ENCODE peak calls at places on chromosomes 11 and 22, in nine cellular contexts. One of them, this sample, is unnamed.

GRCh38 chr22:22025320-22026156 is 43.0 kb upstream of the TOP3B start:
- DNase-seq in activated CD8-positive, alpha-beta memory T cell treated with anti-CD3 and anti-CD28 coated beads, Interleukin-2, amount 50 U/mL, for 4 hours: no peak
- DNase-seq in endothelial cell: no peak
- DNase-seq in stimulated activated CD4-positive, alpha-beta T cell treated with anti-CD3 and anti-CD28 coated beads, Interleukin-1b, Interleukin-23, amount 100 ng/mL, for 4 hours: no peak
- DNase-seq in germinal center: peak
- DNase-seq in stimulated activated effector memory CD8-positive, alpha-beta T cell treated with anti-CD3 and anti-CD28 coated beads, Interleukin-12 subunit alpha, Interleukin-12 subunit beta, amount 100 ng/mL, for 72 hours: no peak
- DNase-seq in left lobe of liver: no peak
- DNase-seq in progenitor cell of endocrine pancreas: no peak
- DNase-seq in cardiac muscle cell: no peak
- DNase-seq in this sample: no peak

GRCh38 chr11:45933131-45933821 is 10.8 kb downstream of the LARGE2 start:
- DNase-seq in activated CD8-positive, alpha-beta memory T cell treated with anti-CD3 and anti-CD28 coated beads, Interleukin-2, amount 50 U/mL, for 4 hours: no peak
- DNase-seq in endothelial cell: no peak
- DNase-seq in stimulated activated CD4-positive, alpha-beta T cell treated with anti-CD3 and anti-CD28 coated beads, Interleukin-1b, Interleukin-23, amount 100 ng/mL, for 4 hours: no peak
- DNase-seq in germinal center: peak
- DNase-seq in stimulated activated effector memory CD8-positive, alpha-beta T cell treated with anti-CD3 and anti-CD28 coated beads, Interleukin-12 subunit alpha, Interleukin-12 subunit beta, amount 100 ng/mL, for 72 hours: no peak
- DNase-seq in left lobe of liver: peak
- DNase-seq in progenitor cell of endocrine pancreas: no peak
- DNase-seq in cardiac muscle cell: no peak
- DNase-seq in this sample: no peak

GRCh38 chr22:36144886-36145541 is 15.5 kb downstream of the APOL3 start:
- DNase-seq in activated CD8-positive, alpha-beta memory T cell treated with anti-CD3 and anti-CD28 coated beads, Interleukin-2, amount 50 U/mL, for 4 hours: peak
- DNase-seq in endothelial cell: peak
- DNase-seq in stimulated activated CD4-positive, alpha-beta T cell treated with anti-CD3 and anti-CD28 coated beads, Interleukin-1b, Interleukin-23, amount 100 ng/mL, for 4 hours: no peak
- DNase-seq in germinal center: no peak
- DNase-seq in stimulated activated effector memory CD8-positive, alpha-beta T cell treated with anti-CD3 and anti-CD28 coated beads, Interleukin-12 subunit alpha, Interleukin-12 subunit beta, amount 100 ng/mL, for 72 hours: no peak
- DNase-seq in left lobe of liver: peak
- DNase-seq in progenitor cell of endocrine pancreas: peak
- DNase-seq in cardiac muscle cell: peak
- DNase-seq in this sample: no peak

GRCh38 chr22:36180038-36180880 is 19.7 kb upstream of the APOL3 start:
- DNase-seq in activated CD8-positive, alpha-beta memory T cell treated with anti-CD3 and anti-CD28 coated beads, Interleukin-2, amount 50 U/mL, for 4 hours: peak
- DNase-seq in endothelial cell: peak
- DNase-seq in stimulated activated CD4-positive, alpha-beta T cell treated with anti-CD3 and anti-CD28 coated beads, Interleukin-1b, Interleukin-23, amount 100 ng/mL, for 4 hours: peak
- DNase-seq in germinal center: peak
- DNase-seq in stimulated activated effector memory CD8-positive, alpha-beta T cell treated with anti-CD3 and anti-CD28 coated beads, Interleukin-12 subunit alpha, Interleukin-12 subunit beta, amount 100 ng/mL, for 72 hours: peak
- DNase-seq in left lobe of liver: peak
- DNase-seq in progenitor cell of endocrine pancreas: peak
- DNase-seq in cardiac muscle cell: peak
- DNase-seq in this sample: peak

GRCh38 chr11:295351-296205 is 3.7 kb downstream of the IFITM5 start:
- DNase-seq in activated CD8-positive, alpha-beta memory T cell treated with anti-CD3 and anti-CD28 coated beads, Interleukin-2, amount 50 U/mL, for 4 hours: peak
- DNase-seq in endothelial cell: no peak
- DNase-seq in stimulated activated CD4-positive, alpha-beta T cell treated with anti-CD3 and anti-CD28 coated beads, Interleukin-1b, Interleukin-23, amount 100 ng/mL, for 4 hours: no peak
- DNase-seq in germinal center: no peak
- DNase-seq in stimulated activated effector memory CD8-positive, alpha-beta T cell treated with anti-CD3 and anti-CD28 coated beads, Interleukin-12 subunit alpha, Interleukin-12 subunit beta, amount 100 ng/mL, for 72 hours: no peak
- DNase-seq in left lobe of liver: no peak
- DNase-seq in progenitor cell of endocrine pancreas: no peak
- DNase-seq in cardiac muscle cell: no peak
- DNase-seq in this sample: no peak

GRCh38 chr22:28711341-28711740 is 30.3 kb downstream of the CHEK2 start:
- DNase-seq in activated CD8-positive, alpha-beta memory T cell treated with anti-CD3 and anti-CD28 coated beads, Interleukin-2, amount 50 U/mL, for 4 hours: no peak
- DNase-seq in endothelial cell: no peak
- DNase-seq in stimulated activated CD4-positive, alpha-beta T cell treated with anti-CD3 and anti-CD28 coated beads, Interleukin-1b, Interleukin-23, amount 100 ng/mL, for 4 hours: no peak
- DNase-seq in germinal center: no peak
- DNase-seq in stimulated activated effector memory CD8-positive, alpha-beta T cell treated with anti-CD3 and anti-CD28 coated beads, Interleukin-12 subunit alpha, Interleukin-12 subunit beta, amount 100 ng/mL, for 72 hours: no peak
- DNase-seq in left lobe of liver: no peak
- DNase-seq in progenitor cell of endocrine pancreas: no peak
- DNase-seq in cardiac muscle cell: no peak
- DNase-seq in this sample: no peak

GRCh38 chr11:94649925-94650623 is 82.9 kb downstream of the PIWIL4 start:
- DNase-seq in activated CD8-positive, alpha-beta memory T cell treated with anti-CD3 and anti-CD28 coated beads, Interleukin-2, amount 50 U/mL, for 4 hours: no peak
- DNase-seq in endothelial cell: no peak
- DNase-seq in stimulated activated CD4-positive, alpha-beta T cell treated with anti-CD3 and anti-CD28 coated beads, Interleukin-1b, Interleukin-23, amount 100 ng/mL, for 4 hours: no peak
- DNase-seq in germinal center: no peak
- DNase-seq in stimulated activated effector memory CD8-positive, alpha-beta T cell treated with anti-CD3 and anti-CD28 coated beads, Interleukin-12 subunit alpha, Interleukin-12 subunit beta, amount 100 ng/mL, for 72 hours: no peak
- DNase-seq in left lobe of liver: no peak
- DNase-seq in progenitor cell of endocrine pancreas: no peak
- DNase-seq in cardiac muscle cell: no peak
- DNase-seq in this sample: no peak

GRCh38 chr11:70913715-70914231 is 338.6 kb downstream of the SHANK2 start:
- DNase-seq in activated CD8-positive, alpha-beta memory T cell treated with anti-CD3 and anti-CD28 coated beads, Interleukin-2, amount 50 U/mL, for 4 hours: no peak
- DNase-seq in endothelial cell: no peak
- DNase-seq in stimulated activated CD4-positive, alpha-beta T cell treated with anti-CD3 and anti-CD28 coated beads, Interleukin-1b, Interleukin-23, amount 100 ng/mL, for 4 hours: no peak
- DNase-seq in germinal center: no peak
- DNase-seq in stimulated activated effector memory CD8-positive, alpha-beta T cell treated with anti-CD3 and anti-CD28 coated beads, Interleukin-12 subunit alpha, Interleukin-12 subunit beta, amount 100 ng/mL, for 72 hours: no peak
- DNase-seq in left lobe of liver: no peak
- DNase-seq in progenitor cell of endocrine pancreas: no peak
- DNase-seq in cardiac muscle cell: peak
- DNase-seq in this sample: no peak

GRCh38 chr11:66491315-66491935 is 11.2 kb downstream of the DPP3 start:
- DNase-seq in activated CD8-positive, alpha-beta memory T cell treated with anti-CD3 and anti-CD28 coated beads, Interleukin-2, amount 50 U/mL, for 4 hours: no peak
- DNase-seq in endothelial cell: peak
- DNase-seq in stimulated activated CD4-positive, alpha-beta T cell treated with anti-CD3 and anti-CD28 coated beads, Interleukin-1b, Interleukin-23, amount 100 ng/mL, for 4 hours: no peak
- DNase-seq in germinal center: no peak
- DNase-seq in stimulated activated effector memory CD8-positive, alpha-beta T cell treated with anti-CD3 and anti-CD28 coated beads, Interleukin-12 subunit alpha, Interleukin-12 subunit beta, amount 100 ng/mL, for 72 hours: no peak
- DNase-seq in left lobe of liver: no peak
- DNase-seq in progenitor cell of endocrine pancreas: no peak
- DNase-seq in cardiac muscle cell: peak
- DNase-seq in this sample: no peak

GRCh38 chr11:13327421-13327820 is 49.8 kb downstream of the BMAL1 start:
- DNase-seq in activated CD8-positive, alpha-beta memory T cell treated with anti-CD3 and anti-CD28 coated beads, Interleukin-2, amount 50 U/mL, for 4 hours: no peak
- DNase-seq in endothelial cell: no peak
- DNase-seq in stimulated activated CD4-positive, alpha-beta T cell treated with anti-CD3 and anti-CD28 coated beads, Interleukin-1b, Interleukin-23, amount 100 ng/mL, for 4 hours: no peak
- DNase-seq in germinal center: no peak
- DNase-seq in stimulated activated effector memory CD8-positive, alpha-beta T cell treated with anti-CD3 and anti-CD28 coated beads, Interleukin-12 subunit alpha, Interleukin-12 subunit beta, amount 100 ng/mL, for 72 hours: no peak
- DNase-seq in left lobe of liver: no peak
- DNase-seq in progenitor cell of endocrine pancreas: no peak
- DNase-seq in cardiac muscle cell: no peak
- DNase-seq in this sample: no peak

GRCh38 chr11:61082161-61082870 is 20.0 kb upstream of the CD5 start:
- DNase-seq in activated CD8-positive, alpha-beta memory T cell treated with anti-CD3 and anti-CD28 coated beads, Interleukin-2, amount 50 U/mL, for 4 hours: no peak
- DNase-seq in endothelial cell: no peak
- DNase-seq in stimulated activated CD4-positive, alpha-beta T cell treated with anti-CD3 and anti-CD28 coated beads, Interleukin-1b, Interleukin-23, amount 100 ng/mL, for 4 hours: no peak
- DNase-seq in germinal center: no peak
- DNase-seq in stimulated activated effector memory CD8-positive, alpha-beta T cell treated with anti-CD3 and anti-CD28 coated beads, Interleukin-12 subunit alpha, Interleukin-12 subunit beta, amount 100 ng/mL, for 72 hours: no peak
- DNase-seq in left lobe of liver: no peak
- DNase-seq in progenitor cell of endocrine pancreas: no peak
- DNase-seq in cardiac muscle cell: no peak
- DNase-seq in this sample: no peak

GRCh38 chr11:11786771-11787170 is 55.0 kb upstream of the USP47 start:
- DNase-seq in activated CD8-positive, alpha-beta memory T cell treated with anti-CD3 and anti-CD28 coated beads, Interleukin-2, amount 50 U/mL, for 4 hours: no peak
- DNase-seq in endothelial cell: peak
- DNase-seq in stimulated activated CD4-positive, alpha-beta T cell treated with anti-CD3 and anti-CD28 coated beads, Interleukin-1b, Interleukin-23, amount 100 ng/mL, for 4 hours: no peak
- DNase-seq in germinal center: no peak
- DNase-seq in stimulated activated effector memory CD8-positive, alpha-beta T cell treated with anti-CD3 and anti-CD28 coated beads, Interleukin-12 subunit alpha, Interleukin-12 subunit beta, amount 100 ng/mL, for 72 hours: no peak
- DNase-seq in left lobe of liver: no peak
- DNase-seq in progenitor cell of endocrine pancreas: no peak
- DNase-seq in cardiac muscle cell: peak
- DNase-seq in this sample: no peak

GRCh38 chr11:70084046-70084984 is 6.2 kb downstream of the ANO1 start:
- DNase-seq in activated CD8-positive, alpha-beta memory T cell treated with anti-CD3 and anti-CD28 coated beads, Interleukin-2, amount 50 U/mL, for 4 hours: no peak
- DNase-seq in endothelial cell: no peak
- DNase-seq in stimulated activated CD4-positive, alpha-beta T cell treated with anti-CD3 and anti-CD28 coated beads, Interleukin-1b, Interleukin-23, amount 100 ng/mL, for 4 hours: no peak
- DNase-seq in germinal center: no peak
- DNase-seq in stimulated activated effector memory CD8-positive, alpha-beta T cell treated with anti-CD3 and anti-CD28 coated beads, Interleukin-12 subunit alpha, Interleukin-12 subunit beta, amount 100 ng/mL, for 72 hours: no peak
- DNase-seq in left lobe of liver: no peak
- DNase-seq in progenitor cell of endocrine pancreas: no peak
- DNase-seq in cardiac muscle cell: no peak
- DNase-seq in this sample: no peak

GRCh38 chr22:35950262-35950661 is 78.4 kb downstream of the RBFOX2 start:
- DNase-seq in activated CD8-positive, alpha-beta memory T cell treated with anti-CD3 and anti-CD28 coated beads, Interleukin-2, amount 50 U/mL, for 4 hours: no peak
- DNase-seq in endothelial cell: no peak
- DNase-seq in stimulated activated CD4-positive, alpha-beta T cell treated with anti-CD3 and anti-CD28 coated beads, Interleukin-1b, Interleukin-23, amount 100 ng/mL, for 4 hours: no peak
- DNase-seq in germinal center: no peak
- DNase-seq in stimulated activated effector memory CD8-positive, alpha-beta T cell treated with anti-CD3 and anti-CD28 coated beads, Interleukin-12 subunit alpha, Interleukin-12 subunit beta, amount 100 ng/mL, for 72 hours: no peak
- DNase-seq in left lobe of liver: no peak
- DNase-seq in progenitor cell of endocrine pancreas: no peak
- DNase-seq in cardiac muscle cell: peak
- DNase-seq in this sample: no peak

GRCh38 chr11:23988381-23989006 is 508.4 kb upstream of the LUZP2 start:
- DNase-seq in activated CD8-positive, alpha-beta memory T cell treated with anti-CD3 and anti-CD28 coated beads, Interleukin-2, amount 50 U/mL, for 4 hours: no peak
- DNase-seq in endothelial cell: no peak
- DNase-seq in stimulated activated CD4-positive, alpha-beta T cell treated with anti-CD3 and anti-CD28 coated beads, Interleukin-1b, Interleukin-23, amount 100 ng/mL, for 4 hours: no peak
- DNase-seq in germinal center: no peak
- DNase-seq in stimulated activated effector memory CD8-positive, alpha-beta T cell treated with anti-CD3 and anti-CD28 coated beads, Interleukin-12 subunit alpha, Interleukin-12 subunit beta, amount 100 ng/mL, for 72 hours: no peak
- DNase-seq in left lobe of liver: no peak
- DNase-seq in progenitor cell of endocrine pancreas: no peak
- DNase-seq in cardiac muscle cell: no peak
- DNase-seq in this sample: no peak

GRCh38 chr11:48106166-48106565 is 110.4 kb upstream of the OR4B1 start:
- DNase-seq in activated CD8-positive, alpha-beta memory T cell treated with anti-CD3 and anti-CD28 coated beads, Interleukin-2, amount 50 U/mL, for 4 hours: no peak
- DNase-seq in endothelial cell: no peak
- DNase-seq in stimulated activated CD4-positive, alpha-beta T cell treated with anti-CD3 and anti-CD28 coated beads, Interleukin-1b, Interleukin-23, amount 100 ng/mL, for 4 hours: no peak
- DNase-seq in germinal center: peak
- DNase-seq in stimulated activated effector memory CD8-positive, alpha-beta T cell treated with anti-CD3 and anti-CD28 coated beads, Interleukin-12 subunit alpha, Interleukin-12 subunit beta, amount 100 ng/mL, for 72 hours: no peak
- DNase-seq in left lobe of liver: no peak
- DNase-seq in progenitor cell of endocrine pancreas: no peak
- DNase-seq in cardiac muscle cell: no peak
- DNase-seq in this sample: no peak

GRCh38 chr11:76512851-76513653 is 68.2 kb downstream of the EMSY start:
- DNase-seq in activated CD8-positive, alpha-beta memory T cell treated with anti-CD3 and anti-CD28 coated beads, Interleukin-2, amount 50 U/mL, for 4 hours: no peak
- DNase-seq in endothelial cell: no peak
- DNase-seq in stimulated activated CD4-positive, alpha-beta T cell treated with anti-CD3 and anti-CD28 coated beads, Interleukin-1b, Interleukin-23, amount 100 ng/mL, for 4 hours: no peak
- DNase-seq in germinal center: no peak
- DNase-seq in stimulated activated effector memory CD8-positive, alpha-beta T cell treated with anti-CD3 and anti-CD28 coated beads, Interleukin-12 subunit alpha, Interleukin-12 subunit beta, amount 100 ng/mL, for 72 hours: no peak
- DNase-seq in left lobe of liver: no peak
- DNase-seq in progenitor cell of endocrine pancreas: no peak
- DNase-seq in cardiac muscle cell: peak
- DNase-seq in this sample: no peak